ENCODE peak calls at places on chromosomes 2 and 18, in ten cellular contexts. P, U, Q, K, Y, E, S, N, A and V are unnamed samples.

GRCh38 chr18:75291460-75291859 is 80.9 kb downstream of the TSHZ1 start:
- DNase-seq in E (no peak), N (no peak), Y (no peak), A (no peak), K (no peak), S (no peak), U (no peak), Q (peak; percentile 28), P (no peak), V (no peak)

GRCh38 chr2:207311316-207312005 is 145.7 kb upstream of the KLF7 start:
- DNase-seq in N (peak; percentile 87), K (no peak), U (no peak), Y (peak; percentile 79), S (peak; percentile 11), P (peak; percentile 37), Q (no peak), A (no peak), E (no peak), V (peak; percentile 63)

GRCh38 chr18:34661464-34662087 is 48.5 kb upstream of the DTNA start:
- DNase-seq in Y (no peak), P (peak; percentile 55), U (no peak), K (no peak), E (no peak), N (peak; percentile 25), S (peak; percentile 25), A (no peak), Q (no peak), V (no peak)

GRCh38 chr2:233807966-233808892 is 30.1 kb downstream of the MROH2A start:
- DNase-seq in Y (peak; percentile 40), A (peak; percentile 3), Q (no peak), K (no peak), U (peak; percentile 24), S (no peak), E (no peak), P (no peak), N (no peak), V (no peak)

GRCh38 chr2:47174731-47175361 is 19.7 kb upstream of the STPG4 start:
- DNase-seq in S (peak; percentile 82), E (no peak), Y (no peak), Q (no peak), U (no peak), K (peak; percentile 60), A (peak; percentile 56), N (peak; percentile 78), P (peak; percentile 38), V (peak; percentile 41)

GRCh38 chr2:117232305-117232704 is 582.2 kb upstream of the DDX18 start:
- DNase-seq in A (no peak), S (no peak), Y (no peak), E (no peak), K (no peak), N (no peak), Q (no peak), P (no peak), U (no peak), V (no peak)

GRCh38 chr2:180990337-180990736 is 9.9 kb downstream of the UBE2E3 start:
- DNase-seq in A (no peak), N (no peak), U (no peak), Q (no peak), P (no peak), Y (no peak), K (no peak), S (no peak), E (no peak), V (no peak)

GRCh38 chr2:199019898-199020507 is 437.7 kb downstream of the SATB2 start:
- DNase-seq in Y (no peak), A (no peak), K (no peak), U (no peak), P (peak; percentile 3), S (peak; percentile 1), Q (no peak), N (peak; percentile 63), E (no peak), V (peak; percentile 30)

GRCh38 chr18:62131305-62131909 is 55.4 kb downstream of the PIGN start:
- DNase-seq in Y (no peak), K (peak; percentile 54), Q (no peak), U (no peak), N (peak; percentile 45), E (no peak), S (peak; percentile 20), A (peak; percentile 63), P (peak; percentile 50), V (peak; percentile 45)

GRCh38 chr18:11801573-11801972 is 49.6 kb upstream of the CHMP1B start:
- DNase-seq in Y (no peak), Q (no peak), A (no peak), K (no peak), U (no peak), P (no peak), N (no peak), E (no peak), S (no peak), V (no peak)

GRCh38 chr2:230779141-230779523 is 66.5 kb downstream of the CAB39 start:
- DNase-seq in P (no peak), N (no peak), E (no peak), Y (no peak), A (no peak), S (no peak), U (no peak), Q (no peak), K (no peak), V (no peak)

GRCh38 chr18:62505669-62506494 is 16.9 kb upstream of the ZCCHC2 start:
- DNase-seq in U (no peak), Q (no peak), A (no peak), Y (no peak), P (no peak), S (no peak), K (no peak), N (no peak), E (no peak), V (no peak)

GRCh38 chr18:37395631-37396030 is 170.0 kb downstream of the CELF4 start:
- DNase-seq in Q (no peak), Y (no peak), S (no peak), A (no peak), N (no peak), K (no peak), U (no peak), E (no peak), P (no peak), V (no peak)

GRCh38 chr2:191571163-191571769 is 106.7 kb upstream of the NABP1 start:
- DNase-seq in A (no peak), U (no peak), E (no peak), P (no peak), N (peak; percentile 73), Y (no peak), S (peak; percentile 40), Q (no peak), K (no peak), V (no peak)

GRCh38 chr2:111169924-111170323 is 49.2 kb downstream of the BCL2L11 start:
- DNase-seq in Y (no peak), U (no peak), S (no peak), N (no peak), A (no peak), P (no peak), E (no peak), Q (no peak), K (no peak), V (no peak)

GRCh38 chr2:210072922-210073509 is 70.6 kb downstream of the RPE start:
- DNase-seq in S (peak; percentile 2), A (no peak), P (peak; percentile 18), Y (no peak), E (no peak), Q (no peak), N (peak; percentile 46), K (no peak), U (no peak), V (peak; percentile 14)
- TF ChIP-seq CTCF in S (peak; percentile 59), A (peak; percentile 30), P (peak; percentile 82), Y (peak; percentile 7), E (peak; percentile 39), Q (no peak), N (peak; percentile 77), K (peak; percentile 23), U (peak; percentile 42), V (peak; percentile 71)

GRCh38 chr2:201196003-201196402 is 13.1 kb downstream of the CASP10 start:
- DNase-seq in A (no peak), N (no peak), S (no peak), E (no peak), P (no peak), Q (no peak), K (no peak), U (no peak), Y (no peak), V (no peak)
- H3K4me3 ChIP-seq in A (no peak overlapping the region), N (no peak overlapping the region), S (no peak overlapping the region), E (no peak overlapping the region), P (no peak overlapping the region), Q (no peak overlapping the region), K (no peak overlapping the region), U (no peak overlapping the region), Y (no peak overlapping the region), V (no peak overlapping the region)

GRCh38 chr2:36562245-36562644 is 35.7 kb downstream of the FEZ2 start:
- DNase-seq in E (no peak), S (no peak), A (no peak), P (no peak), K (no peak), Q (no peak), Y (no peak), U (no peak), N (peak; percentile 86), V (no peak)

GRCh38 chr2:36562973-36563532 is 34.9 kb downstream of the FEZ2 start:
- DNase-seq in U (no peak), E (no peak), A (no peak), Y (no peak), N (peak; percentile 39), Q (no peak), S (no peak), K (no peak), P (no peak), V (no peak)

GRCh38 chr2:36566887-36567286 is 31.1 kb downstream of the FEZ2 start:
- DNase-seq in Y (no peak), K (no peak), S (no peak), U (no peak), E (no peak), A (no peak), P (no peak), N (no peak), Q (no peak), V (no peak)

GRCh38 chr2:36565712-36566111 is 32.3 kb downstream of the FEZ2 start:
- DNase-seq in S (no peak), P (no peak), A (no peak), N (no peak), Y (no peak), K (no peak), Q (no peak), U (no peak), E (no peak), V (no peak)

GRCh38 chr2:36564377-36564930 is 33.5 kb downstream of the FEZ2 start:
- DNase-seq in K (no peak), Q (no peak), S (no peak), U (no peak), N (no peak), Y (no peak), E (no peak), P (no peak), A (no peak), V (no peak)
- H3K4me1 ChIP-seq in K (no peaks in the 10 kb centered on the region), Q (peaks cover 40% of the 10 kb centered on the region), S (peaks cover 74% of the 10 kb centered on the region), U (no peaks in the 10 kb centered on the region), N (peaks cover 27% of the 10 kb centered on the region), Y (peaks cover 4% of the 10 kb centered on the region), E (peaks cover 48% of the 10 kb centered on the region), P (peaks cover 3% of the 10 kb centered on the region), A (no peaks in the 10 kb centered on the region), V (no peaks in the 10 kb centered on the region)

DNA sequence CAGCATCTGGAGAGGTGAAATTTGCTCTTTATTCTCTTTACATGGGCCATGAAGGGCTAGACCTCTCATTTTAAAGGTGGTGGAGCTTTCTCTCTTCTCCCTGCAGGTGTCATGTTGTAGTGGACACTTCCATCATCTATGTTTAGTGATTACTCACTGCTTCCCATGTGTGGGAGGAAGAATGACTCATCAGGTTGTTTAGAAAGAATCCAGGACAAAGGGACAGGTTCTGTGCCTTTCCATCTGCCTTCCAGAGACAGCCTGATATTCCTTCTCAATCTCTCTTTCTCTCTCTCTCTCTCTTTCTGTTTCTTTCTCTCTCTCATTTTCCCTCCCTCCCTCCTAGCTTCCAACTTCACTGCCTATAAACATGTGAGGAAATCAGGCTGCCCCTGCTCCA is 38.7 kb downstream of the SCG2 start:
- DNase-seq in E (no peak), A (no peak), Y (no peak), N (peak; percentile 85), P (peak; percentile 14), U (no peak), K (no peak), S (peak; percentile 82), Q (no peak), V (peak; percentile 39)
- TF ChIP-seq CTCF in E (no peak), A (no peak), Y (no peak), N (no peak), P (peak; percentile 14), U (no peak), K (no peak), S (no peak), Q (no peak), V (no peak)